ENCODE peak calls at places on chromosome X, in six cellular contexts. Z, X, T, I, C and O are unnamed samples.

GRCh38 chrX:20451936-20452335 is 185.2 kb upstream of the RPS6KA3 start:
- DNase-seq in Z (no peak), X (no peak), C (no peak), I (no peak), T (no peak), O (no peak)

GRCh38 chrX:115650916-115651315 is 89.9 kb downstream of the PLS3 start:
- DNase-seq in I (no peak), C (peak; percentile 74), Z (no peak), T (no peak), X (no peak), O (no peak)

GRCh38 chrX:72381439-72382198 is 75.9 kb upstream of the CITED1 start:
- DNase-seq in I (no peak), X (no peak), C (no peak), Z (no peak), T (no peak), O (no peak)

GRCh38 chrX:15301924-15302323 is 13.5 kb downstream of the ASB11 start:
- DNase-seq in I (no peak), Z (peak; percentile 63), X (peak; percentile 28), C (no peak), T (no peak), O (no peak)

GRCh38 chrX:97860206-97860605 is 976.5 kb downstream of the RPA4 start:
- DNase-seq in Z (no peak), C (no peak), X (no peak), T (no peak), I (no peak), O (no peak)

GRCh38 chrX:151985955-151986354 is 11.5 kb upstream of the GABRE start:
- DNase-seq in X (peak; percentile 20), Z (peak; percentile 20), C (no peak), I (no peak), T (no peak), O (no peak)

GRCh38 chrX:133297284-133297683 is 79.1 kb upstream of the TFDP3 start:
- DNase-seq in I (no peak), X (no peak), T (no peak), C (no peak), Z (no peak), O (no peak)

GRCh38 chrX:95076449-95076848 is 1402.4 kb downstream of the FAM133A start:
- DNase-seq in I (no peak), T (no peak), C (peak; percentile 67), Z (no peak), X (no peak), O (no peak)

GRCh38 chrX:46967547-46967946 is 55.3 kb downstream of the JADE3 start:
- DNase-seq in Z (no peak), T (no peak), C (no peak), X (no peak), I (no peak), O (no peak)

GRCh38 chrX:97668126-97668525 is 784.4 kb downstream of the RPA4 start:
- DNase-seq in Z (no peak), C (no peak), X (no peak), T (no peak), I (no peak), O (no peak)

GRCh38 chrX:56114437-56114787 is 117.7 kb upstream of the KLF8 start:
- DNase-seq in X (no peak), I (no peak), T (no peak), Z (no peak), C (no peak), O (no peak)

GRCh38 chrX:51837451-51837850 is 56.0 kb upstream of the MAGED1 start:
- DNase-seq in T (no peak), C (no peak), X (no peak), I (no peak), Z (no peak), O (no peak)

GRCh38 chrX:113741744-113742143 is 842.1 kb upstream of the HTR2C start:
- DNase-seq in Z (no peak), I (peak; percentile 5), C (peak; percentile 55), X (no peak), T (no peak), O (no peak)

GRCh38 chrX:46327229-46328081 is 217.8 kb downstream of the ZNF674 start:
- DNase-seq in T (no peak), C (peak; percentile 87), X (peak; percentile 15), I (no peak), Z (no peak), O (no peak)

GRCh38 chrX:11870789-11871188 is 112.8 kb downstream of the MSL3 start:
- DNase-seq in X (no peak), I (no peak), Z (no peak), C (no peak), T (no peak), O (no peak)

GRCh38 chrX:82589410-82589809 is 918.7 kb upstream of the POU3F4 start:
- DNase-seq in T (no peak), C (no peak), Z (no peak), X (no peak), I (no peak), O (no peak)

GRCh38 chrX:155880586-155881157 is 473 bp upstream of the VAMP7 start:
- DNase-seq in X (no peak), T (no peak), C (no peak), I (no peak), Z (no peak), O (no peak)

GRCh38 chrX:46376246-46376885 is 168.9 kb downstream of the ZNF674 start:
- DNase-seq in Z (no peak), T (no peak), I (peak; percentile 20), C (peak; percentile 69), X (no peak), O (no peak)

GRCh38 chrX:23699636-23700194 is 32.4 kb downstream of the PRDX4 start:
- DNase-seq in C (peak; percentile 10), T (no peak), X (no peak), I (no peak), Z (no peak), O (no peak)

GRCh38 chrX:46953137-46953527 is 40.9 kb downstream of the JADE3 start:
- DNase-seq in I (no peak), T (no peak), C (no peak), Z (no peak), X (no peak), O (no peak)

GRCh38 chrX:31609130-31609529 is 537.3 kb upstream of the FTHL17 start:
- DNase-seq in Z (no peak), C (no peak), T (no peak), X (no peak), I (no peak), O (no peak)

GRCh38 chrX:151713859-151714258 is 2.0 kb upstream of the FATE1 start:
- DNase-seq in T (no peak), I (no peak), X (no peak), Z (no peak), C (peak; percentile 52), O (no peak)

GRCh38 chrX:9862525-9862924 is 76.3 kb downstream of the SHROOM2 start:
- DNase-seq in X (no peak), Z (no peak), T (no peak), I (no peak), C (no peak), O (no peak)

GRCh38 chrX:109709129-109709631 is 23.9 kb downstream of the ACSL4 start:
- DNase-seq in I (no peak), C (no peak), T (no peak), Z (no peak), X (no peak), O (no peak)

GRCh38 chrX:121858867-121859647 is 811.6 kb downstream of the GLUD2 start:
- DNase-seq in X (no peak), T (no peak), I (no peak), Z (no peak), C (no peak), O (no peak)

GRCh38 chrX:16786791-16787735 is 797 bp downstream of the TXLNG start:
- DNase-seq in C (peak; percentile 73), X (no peak), Z (peak; percentile 35), I (no peak), T (no peak), O (peak; percentile 21)

GRCh38 chrX:105552395-105552794 is 269.9 kb upstream of the NRK start:
- DNase-seq in T (no peak), I (no peak), C (no peak), Z (no peak), X (no peak), O (no peak)

GRCh38 chrX:84188320-84188834 is 378 bp upstream of the RPS6KA6 start:
- DNase-seq in Z (peak; percentile 25), T (no peak), X (peak; percentile 14), I (peak; percentile 51), C (peak; percentile 76), O (no peak)

GRCh38 chrX:2442694-2443093 is 58.1 kb downstream of the DHRSX start:
- DNase-seq in Z (no peak), X (no peak), C (no peak), I (no peak), T (no peak), O (no peak)
- H3K27ac ChIP-seq in Z (no peak overlapping the region), X (no peak overlapping the region), C (no peak overlapping the region), I (no peak overlapping the region), T (no peak overlapping the region), O (no peak overlapping the region)

DNA sequence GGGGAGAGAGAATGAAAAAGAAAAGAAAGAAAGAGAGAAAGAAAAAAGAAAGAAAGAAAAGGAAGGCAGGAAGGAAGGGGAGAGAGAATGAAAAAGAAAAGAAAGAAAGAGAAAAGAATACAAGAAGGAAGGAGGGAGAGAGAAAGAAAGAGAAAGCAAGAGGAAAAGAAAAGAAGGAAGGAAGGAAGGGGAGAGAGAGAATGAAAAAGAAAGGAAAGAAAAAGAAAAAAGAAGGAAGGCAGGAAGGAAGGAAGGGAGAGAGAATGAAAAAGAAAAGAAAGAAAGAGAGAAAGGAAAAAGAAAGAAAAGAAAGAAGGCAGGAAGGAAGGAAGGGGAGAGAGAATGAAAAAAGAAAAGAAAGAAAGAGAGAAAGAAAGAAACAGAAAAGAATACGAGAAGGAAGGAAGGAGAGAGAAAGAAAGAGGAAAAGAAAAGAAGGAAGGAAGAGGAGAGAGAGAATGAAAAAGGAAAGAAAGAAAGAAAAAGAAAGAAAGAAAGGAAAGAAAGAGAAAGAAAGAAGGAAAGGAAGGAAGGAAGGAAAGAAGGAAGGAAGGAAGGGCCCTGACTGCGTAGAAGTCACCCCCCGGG is 15.1 kb upstream of the P2RY8 start:
- DNase-seq in X (no peak), T (no peak), I (no peak), C (no peak), Z (no peak), O (no peak)
- TF ChIP-seq CTCF in X (no peak), T (no peak), I (no peak), C (no peak), Z (no peak), O (peak; percentile 42)

GRCh38 chrX:110987292-110987691 is 108.7 kb upstream of the PAK3 start:
- DNase-seq in X (no peak), C (no peak), I (no peak), Z (no peak), T (no peak), O (no peak)
- H3K27ac ChIP-seq in X (no peak overlapping the region), C (no peak overlapping the region), I (no peak overlapping the region), Z (no peak overlapping the region), T (no peak overlapping the region), O (no peak overlapping the region)

GRCh38 chrX:74788545-74789086 is 136.6 kb downstream of the NEXMIF start:
- DNase-seq in I (no peak), X (no peak), C (no peak), T (no peak), Z (no peak), O (no peak)
- TF ChIP-seq CTCF in I (no peak), X (no peak), C (peak; percentile 40), T (no peak), Z (no peak), O (no peak)

GRCh38 chrX:154357205-154357604 is 17.2 kb downstream of the FLNA start:
- DNase-seq in Z (no peak), C (no peak), T (no peak), X (no peak), I (no peak), O (no peak)
- H3K27ac ChIP-seq in Z (no peak overlapping the region), C (no peak overlapping the region), T (no peak overlapping the region), X (peak overlapping the region; percentile 40), I (no peak overlapping the region), O (no peak overlapping the region)